ENCODE peak calls at places on chromosomes 11 and 22, in seven cellular contexts. J is endodermal cell, A is lower lobe of right lung, Z is cardiac muscle cell, X is fibroblast of lung, H is mammary epithelial cell, K is MM.1S. U is an unnamed sample. For H3K9me3, the result is how much of the 10 kb centered on the place peaks cover.

GRCh38 chr11:69215216-69215615 is 59.5 kb downstream of the SMIM38 start:
- DNase-seq in X (no peak), A (no peak), K (no peak), J (peak), Z (no peak), H (no peak), U (no peak)

GRCh38 chr22:36740716-36741115 is 35.2 kb downstream of the IFT27 start:
- DNase-seq in A (no peak), K (no peak), Z (no peak), H (no peak), J (peak), X (no peak), U (no peak)

GRCh38 chr11:17719028-17719939 is at the start of gene MYOD1:
- DNase-seq in K (no peak), A (no peak), J (peak), X (peak), H (no peak), Z (peak), U (no peak)

GRCh38 chr11:115338476-115338875 is 165.7 kb downstream of the CADM1 start:
- DNase-seq in K (no peak), J (no peak), Z (no peak), X (no peak), H (no peak), A (no peak), U (no peak)

GRCh38 chr11:79708319-79708928 is 267.6 kb upstream of the TENM4 start:
- DNase-seq in X (peak), H (peak), A (no peak), Z (peak), K (peak), J (peak), U (no peak)

GRCh38 chr11:72349616-72350218 is 84.6 kb downstream of the CLPB start:
- DNase-seq in Z (no peak), X (no peak), H (no peak), K (no peak), J (no peak), A (no peak), U (no peak)

GRCh38 chr22:18012528-18012927 is 11.8 kb downstream of the MICAL3 start:
- DNase-seq in X (peak), A (no peak), H (peak), J (no peak), Z (no peak), K (no peak), U (no peak)

GRCh38 chr22:41364955-41365354 is 16.8 kb upstream of the TEF start:
- DNase-seq in J (no peak), A (no peak), H (no peak), Z (no peak), X (no peak), K (no peak), U (no peak)

GRCh38 chr11:122104381-122104780 is 11.6 kb downstream of the BLID start:
- DNase-seq in Z (no peak), K (no peak), J (no peak), A (no peak), H (no peak), X (no peak), U (no peak)

GRCh38 chr11:128886401-128887119 is 4.6 kb upstream of the KCNJ5 start:
- DNase-seq in X (no peak), H (no peak), Z (peak), K (peak), J (peak), A (no peak), U (no peak)

DNA sequence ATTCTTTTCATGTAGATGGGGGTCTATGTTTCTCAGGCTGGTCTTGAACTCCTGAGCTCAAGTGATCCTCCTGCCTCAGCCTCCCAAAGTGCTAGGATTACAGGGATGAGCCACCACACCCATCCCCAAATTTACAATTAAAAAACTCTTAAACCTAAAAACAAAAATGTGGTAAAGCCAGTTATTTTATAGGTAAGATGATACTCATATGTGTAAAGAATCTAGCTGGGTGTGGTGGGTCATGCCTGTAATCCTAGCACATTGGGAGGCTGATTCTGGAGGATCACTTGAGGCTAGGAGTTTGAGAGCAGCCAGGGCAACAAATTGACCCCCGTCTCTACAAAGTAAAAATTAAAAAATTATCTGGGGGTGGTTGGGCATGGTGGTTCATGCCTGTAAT is 4.0 kb upstream of the RBM14 start:
- DNase-seq in J (no peak), H (no peak), A (no peak), K (no peak), Z (no peak), X (no peak), U (no peak)
- H3K27ac ChIP-seq in J (no peak), H (no peak), A (no peak), K (no peak), Z (no peak), X (no peak), U (no peak)

GRCh38 chr11:23765862-23766261 is 731.0 kb upstream of the LUZP2 start:
- DNase-seq in J (no peak), Z (no peak), A (no peak), X (peak), K (no peak), H (no peak), U (no peak)
- H3K9me3 ChIP-seq in J (half or more), Z (under half), A (under half), X (under half), K (under half), H (under half), U (under half)

GRCh38 chr22:45676024-45676423 is 4.4 kb downstream of the ATXN10 start:
- DNase-seq in Z (no peak), H (no peak), K (no peak), J (no peak), X (no peak), A (no peak), U (no peak)
- H3K27ac ChIP-seq in Z (no peak), H (no peak), K (no peak), J (no peak), X (no peak), A (no peak), U (no peak)

DNA sequence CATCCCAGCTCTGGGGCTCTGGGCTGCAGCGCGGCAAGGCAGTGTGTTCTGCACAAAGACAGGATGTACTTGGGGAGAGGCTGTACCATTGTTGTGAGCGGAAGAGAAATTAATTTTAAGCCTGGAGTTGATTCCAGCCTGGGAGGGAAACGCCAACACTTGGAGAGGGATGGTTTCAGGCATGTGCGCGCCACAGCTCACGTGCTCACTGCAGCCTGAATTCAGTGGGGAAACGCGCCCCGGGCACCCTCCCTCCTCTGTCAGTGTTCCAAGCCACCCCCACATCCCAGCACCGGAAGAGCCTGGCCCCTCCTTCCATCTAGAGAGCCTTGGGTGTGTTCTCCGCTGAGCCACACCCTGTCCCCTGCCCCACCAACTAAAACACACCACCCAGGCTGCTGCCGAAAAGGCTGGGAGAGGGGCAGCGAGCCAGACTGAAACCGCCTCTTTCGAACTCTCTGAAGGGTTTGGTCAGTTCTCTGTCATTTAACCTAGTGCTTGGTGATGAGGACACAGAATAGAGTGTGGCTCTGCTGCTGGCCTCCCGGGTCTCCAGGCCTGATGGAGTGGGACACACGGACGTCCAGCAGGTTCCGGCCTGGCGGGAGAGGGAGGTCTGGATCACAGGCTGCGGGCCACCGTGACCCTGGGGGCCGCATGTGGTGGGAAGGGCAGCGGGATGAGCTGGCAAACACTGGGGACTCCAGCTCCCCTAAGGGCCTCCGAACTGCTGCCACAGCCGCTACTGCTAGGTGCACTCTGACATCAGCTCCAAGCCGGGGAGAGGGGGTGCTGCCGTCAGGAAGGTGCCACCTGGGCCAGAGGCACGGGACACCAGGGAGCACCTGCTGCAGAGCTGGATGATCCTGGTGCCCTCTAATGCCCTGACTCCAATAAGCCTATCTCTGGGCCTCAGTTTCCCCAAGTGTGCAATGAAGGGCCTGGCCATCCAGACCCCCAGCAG is 230.8 kb downstream of the CTTN start:
- DNase-seq in Z (no peak), H (no peak), K (no peak), J (no peak), A (peak), X (no peak), U (no peak)
- H3K9me3 ChIP-seq in Z (under half), H (under half), K (under half), J (under half), A (under half), X (under half), U (under half)

GRCh38 chr11:123525511-123525918 is 95.4 kb downstream of the GRAMD1B start:
- DNase-seq in Z (no peak), A (no peak), X (no peak), J (no peak), K (no peak), H (no peak), U (no peak)

GRCh38 chr11:123525072-123525471 is 95.0 kb downstream of the GRAMD1B start:
- DNase-seq in J (no peak), A (no peak), H (no peak), Z (peak), X (no peak), K (no peak), U (no peak)

GRCh38 chr11:123527526-123527925 is 97.5 kb downstream of the GRAMD1B start:
- DNase-seq in H (no peak), X (no peak), Z (no peak), K (no peak), J (no peak), A (no peak), U (no peak)

GRCh38 chr11:123526918-123527317 is 96.8 kb downstream of the GRAMD1B start:
- DNase-seq in H (no peak), K (no peak), X (no peak), A (no peak), Z (no peak), J (no peak), U (no peak)

DNA sequence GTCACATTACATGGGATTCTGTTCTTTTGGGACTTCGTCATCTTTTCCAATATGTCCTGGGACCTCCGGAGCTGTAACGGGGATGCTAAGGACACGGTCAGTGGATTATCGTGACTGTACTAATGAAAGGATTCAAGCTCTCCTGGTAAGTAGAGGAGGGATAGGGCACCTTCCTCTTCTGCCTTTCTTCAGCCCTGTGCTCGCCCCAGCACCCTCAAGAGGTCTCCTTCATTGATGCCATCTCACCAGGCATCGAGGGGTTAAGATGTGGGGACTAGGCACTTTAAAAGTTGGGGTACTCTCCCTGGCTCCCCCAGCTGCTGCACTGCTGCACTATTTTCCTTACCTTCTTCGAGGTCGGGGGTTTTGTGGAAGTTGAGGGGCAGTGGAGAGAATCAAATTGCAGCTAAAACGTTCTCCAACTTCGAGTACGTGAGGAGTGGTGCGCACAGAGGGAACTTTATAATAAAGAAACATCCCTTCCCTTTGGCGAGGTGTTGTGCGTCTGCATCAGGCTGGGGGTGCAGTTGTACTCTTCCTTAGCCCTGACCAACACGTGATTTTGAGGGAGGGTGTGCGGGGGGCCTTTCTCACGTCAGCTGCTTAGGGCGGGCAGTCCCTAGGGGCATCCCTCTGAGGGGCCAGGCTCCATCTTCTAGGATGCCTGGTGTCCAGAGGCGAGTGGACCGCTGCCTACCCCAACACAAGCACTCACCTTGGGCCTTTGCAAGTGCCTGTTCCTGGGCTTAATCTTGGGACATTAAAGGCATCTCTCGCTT is 96.1 kb downstream of the GRAMD1B start:
- DNase-seq in X (no peak), J (no peak), A (no peak), K (no peak), Z (no peak), H (no peak), U (no peak)
- H3K27ac ChIP-seq in X (no peak), J (no peak), A (no peak), K (no peak), Z (no peak), H (no peak), U (no peak)

GRCh38 chr22:46871826-46872225 is 109.4 kb downstream of the TBC1D22A start:
- DNase-seq in X (no peak), H (no peak), K (no peak), J (no peak), Z (no peak), A (no peak), U (no peak)
- H3K9me3 ChIP-seq in X (under half), H (under half), K (under half), J (under half), Z (under half), A (under half), U (under half)

GRCh38 chr11:61918251-61919112 is 1.1 kb upstream of the RAB3IL1 start:
- DNase-seq in Z (no peak), J (peak), K (no peak), X (no peak), H (no peak), A (no peak), U (no peak)
- H3K27ac ChIP-seq in Z (no peak), J (no peak), K (no peak), X (no peak), H (no peak), A (peak), U (peak)

GRCh38 chr11:58866788-58867187 is 22.3 kb upstream of the GLYATL2 start:
- DNase-seq in H (peak), X (peak), Z (no peak), J (no peak), K (no peak), A (no peak), U (no peak)

GRCh38 chr11:58861533-58861932 is 17.0 kb upstream of the GLYATL2 start:
- DNase-seq in A (no peak), J (no peak), H (no peak), K (no peak), Z (no peak), X (no peak), U (no peak)

GRCh38 chr11:58863697-58864096 is 19.2 kb upstream of the GLYATL2 start:
- DNase-seq in J (no peak), H (no peak), A (no peak), K (no peak), Z (no peak), X (no peak), U (no peak)

GRCh38 chr11:58867556-58867955 is 23.1 kb upstream of the GLYATL2 start:
- DNase-seq in K (no peak), X (no peak), Z (no peak), H (peak), A (no peak), J (no peak), U (no peak)

GRCh38 chr11:58864335-58864734 is 19.8 kb upstream of the GLYATL2 start:
- DNase-seq in H (no peak), A (no peak), K (no peak), X (no peak), J (no peak), Z (no peak), U (no peak)
- H3K9me3 ChIP-seq in H (under half), A (under half), K (under half), X (under half), J (half or more), Z (under half), U (under half)